ENCODE peak calls at places on chromosomes 4 and X, in eight cellular contexts. M is AG04450, X is ovary, J is pancreas, F is gastrocnemius medialis, W is esophagus squamous epithelium, C is K562, P is fibroblast of lung. G is an unnamed sample.

GRCh38 chr4:89992744-89993143 is 98.1 kb downstream of the MMRN1 start:
- DNase-seq in M (no peak), X (no peak), J (no peak), F (no peak), W (no peak), C (no peak), P (no peak), G (no peak)

GRCh38 chr4:38902695-38903094 is 35.1 kb downstream of the FAM114A1 start:
- DNase-seq in M (no peak), X (no peak), J (no peak), F (no peak), W (no peak), C (peak), P (no peak), G (no peak)

GRCh38 chr4:13665711-13666660 is 38.5 kb upstream of the BOD1L1 start:
- DNase-seq in M (no peak), X (no peak), J (no peak), F (no peak), W (no peak), C (no peak), P (peak), G (no peak)

GRCh38 chr4:1727117-1728031 is 6.1 kb downstream of the TACC3 start:
- DNase-seq in M (no peak), X (peak), J (peak), F (peak), W (no peak), C (no peak), P (peak), G (no peak)

GRCh38 chrX:10904220-10904619 is 206.9 kb upstream of the HCCS start:
- DNase-seq in M (no peak), X (no peak), J (no peak), F (no peak), W (no peak), C (no peak), P (peak), G (no peak)

GRCh38 chrX:68681443-68681941 is 34.0 kb downstream of the STARD8 start:
- DNase-seq in M (no peak), X (no peak), J (no peak), F (no peak), W (no peak), C (no peak), P (peak), G (no peak)

GRCh38 chr4:66307641-66308438 is 637.6 kb upstream of the EPHA5 start:
- DNase-seq in M (no peak), X (no peak), J (no peak), F (no peak), W (no peak), C (no peak), P (no peak), G (no peak)

GRCh38 chr4:17132226-17132625 is 233.8 kb upstream of the LDB2 start:
- DNase-seq in M (no peak), X (no peak), J (no peak), F (no peak), W (no peak), C (no peak), P (no peak), G (no peak)

DNA sequence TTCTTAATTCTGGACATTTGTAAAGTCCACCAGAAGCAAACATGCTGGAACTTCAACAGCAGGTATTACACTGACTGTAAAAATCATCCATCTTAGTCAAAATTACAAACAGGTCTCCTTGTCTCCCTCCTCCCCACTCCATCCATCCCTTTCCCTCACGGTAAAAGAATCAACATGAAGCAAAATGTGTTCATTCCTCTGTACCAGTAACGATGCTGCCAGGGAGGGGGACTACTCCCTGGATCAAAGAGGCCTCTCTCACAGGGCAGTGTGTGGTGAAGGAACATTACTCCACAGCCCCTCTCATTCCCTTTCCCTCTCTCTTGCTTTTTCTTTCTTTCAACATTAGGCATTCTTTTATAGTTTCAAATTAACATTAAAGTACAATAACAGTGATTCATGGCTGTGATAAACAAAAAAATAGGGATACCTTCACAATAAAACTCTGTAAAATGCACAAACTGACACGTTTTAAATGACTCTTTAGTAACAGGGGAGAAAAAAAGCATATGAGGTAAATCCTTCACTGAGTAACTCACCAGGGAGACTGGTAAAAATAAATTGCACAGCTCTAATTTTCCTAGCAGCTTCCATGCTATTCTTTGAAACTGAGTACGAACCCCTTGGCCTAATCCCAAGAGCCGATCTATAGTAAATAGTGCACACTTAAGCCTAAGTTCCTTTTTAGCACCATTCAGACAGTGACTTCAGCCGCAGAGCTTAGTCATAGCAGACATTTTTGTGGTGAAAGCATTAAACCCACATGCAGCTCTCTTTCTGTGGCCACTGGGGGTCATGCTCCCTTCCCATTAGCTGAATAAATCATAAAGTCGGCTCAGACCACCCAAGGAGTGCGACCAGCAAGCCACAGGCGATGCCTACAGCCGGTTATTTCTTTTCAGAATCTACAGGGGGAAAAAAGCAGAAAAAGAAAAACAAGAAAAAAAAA is 215.6 kb upstream of the GYPA start:
- DNase-seq in M (peak), X (no peak), J (peak), F (no peak), W (no peak), C (peak), P (peak), G (no peak)
- H3K4me3 ChIP-seq in M (no peak), X (no peak), J (no peak), F (no peak), W (no peak), C (no peak), P (no peak), G (no peak)

GRCh38 chr4:119542575-119542974 is 86.0 kb downstream of the PDE5A start:
- DNase-seq in M (no peak), X (no peak), J (no peak), F (no peak), W (no peak), C (no peak), P (no peak), G (no peak)

GRCh38 chr4:119532319-119532718 is 96.3 kb downstream of the PDE5A start:
- DNase-seq in M (no peak), X (no peak), J (no peak), F (no peak), W (no peak), C (no peak), P (no peak), G (no peak)

GRCh38 chr4:119540249-119540648 is 88.4 kb downstream of the PDE5A start:
- DNase-seq in M (no peak), X (no peak), J (no peak), F (no peak), W (no peak), C (no peak), P (peak), G (no peak)

GRCh38 chr4:119536572-119537528 is 91.8 kb downstream of the PDE5A start:
- DNase-seq in M (no peak), X (no peak), J (no peak), F (no peak), W (no peak), C (no peak), P (peak), G (no peak)

GRCh38 chr4:119537586-119537985 is 91.0 kb downstream of the PDE5A start:
- DNase-seq in M (no peak), X (no peak), J (no peak), F (no peak), W (no peak), C (no peak), P (no peak), G (no peak)
- H3K27ac ChIP-seq in M (no peak), X (no peak), J (no peak), F (no peak), W (no peak), C (no peak), P (no peak), G (no peak)

DNA sequence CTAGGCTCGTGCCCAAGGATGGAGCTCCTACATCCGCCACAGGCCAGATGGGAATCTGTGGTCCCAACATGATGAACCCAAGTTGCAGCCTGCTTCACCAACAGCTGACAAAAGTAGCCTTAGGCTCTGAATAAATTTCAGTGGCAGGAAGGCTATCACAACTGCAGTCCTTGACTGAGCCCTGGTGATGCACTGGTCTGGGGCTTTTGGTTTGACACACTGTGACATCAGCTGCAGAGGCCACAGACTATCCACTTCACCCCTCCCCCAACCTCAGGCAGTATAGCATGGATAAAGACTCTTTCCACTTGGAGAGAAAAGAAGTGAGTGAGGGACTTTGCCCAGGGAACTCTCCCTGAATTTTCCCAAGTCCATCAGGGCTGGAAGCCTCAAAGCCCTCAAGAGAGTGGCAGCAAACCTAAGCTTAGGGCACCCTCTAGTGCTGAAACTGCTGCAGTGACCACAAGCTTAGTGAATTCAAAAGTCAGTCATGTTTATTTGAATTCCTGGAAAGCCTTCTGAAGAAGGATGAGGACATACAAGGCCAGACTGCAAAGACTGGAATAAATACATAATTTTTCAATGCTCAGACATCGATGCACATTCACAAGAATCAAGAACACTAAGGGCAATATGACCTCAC is 135.0 kb upstream of the TENT5D start:
- DNase-seq in M (no peak), X (no peak), J (no peak), F (no peak), W (no peak), C (peak), P (no peak), G (no peak)
- TF ChIP-seq CTCF in M (no peak), X (no peak), J (peak), F (no peak), W (no peak), C (peak), P (no peak), G (no peak)

DNA sequence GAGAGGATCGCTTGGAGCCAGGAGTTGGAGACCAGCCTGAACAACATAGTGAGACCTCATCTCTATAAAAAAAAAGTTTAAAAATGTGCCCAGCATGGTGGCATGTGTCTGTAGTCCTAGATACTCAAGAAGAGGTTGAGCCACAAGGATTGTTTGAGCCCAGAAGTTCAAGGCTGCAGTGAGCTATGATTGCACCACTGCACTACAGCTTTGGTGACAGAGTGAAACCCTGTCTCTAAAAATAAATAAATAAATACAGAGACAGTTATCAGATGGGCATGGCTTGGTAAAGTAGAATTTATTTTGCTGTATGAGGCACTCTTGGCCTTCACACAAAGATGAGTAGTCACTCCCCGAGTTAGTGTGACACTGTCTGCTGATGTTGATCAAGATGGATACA is 54.1 kb upstream of the SPRY1 start:
- DNase-seq in M (no peak), X (no peak), J (no peak), F (no peak), W (no peak), C (no peak), P (no peak), G (no peak)
- H3K4me3 ChIP-seq in M (no peak), X (no peak), J (no peak), F (no peak), W (no peak), C (no peak), P (no peak), G (no peak)

DNA sequence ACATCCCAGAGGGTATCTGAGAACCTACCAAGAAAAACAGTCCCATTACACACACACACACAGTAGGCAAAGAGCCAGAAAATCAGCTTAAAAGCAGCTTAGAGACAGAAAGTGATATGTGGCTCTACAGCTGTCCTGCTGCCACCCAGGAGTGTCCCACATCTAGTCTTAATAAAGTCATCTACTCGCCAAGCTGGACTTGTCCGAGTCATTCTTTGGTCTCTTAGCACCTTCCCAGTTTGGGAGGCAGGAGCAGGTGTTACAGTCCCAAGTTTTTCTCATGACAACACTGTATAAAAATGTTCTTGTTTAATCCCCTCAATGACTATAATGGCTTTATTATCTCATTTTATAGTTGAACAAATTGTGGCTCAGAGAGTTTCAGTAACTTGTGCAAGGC is 252.5 kb upstream of the CASK start:
- DNase-seq in M (no peak), X (no peak), J (no peak), F (no peak), W (no peak), C (no peak), P (no peak), G (no peak)
- H3K27ac ChIP-seq in M (no peak), X (no peak), J (no peak), F (no peak), W (no peak), C (no peak), P (no peak), G (no peak)

GRCh38 chrX:37904833-37905232 is 57.5 kb upstream of the DYNLT3 start:
- DNase-seq in M (no peak), X (no peak), J (peak), F (no peak), W (no peak), C (no peak), P (no peak), G (no peak)

GRCh38 chrX:37906357-37906756 is 59.0 kb upstream of the DYNLT3 start:
- DNase-seq in M (no peak), X (no peak), J (no peak), F (no peak), W (no peak), C (no peak), P (no peak), G (no peak)

GRCh38 chrX:37910186-37910585 is 62.8 kb upstream of the DYNLT3 start:
- DNase-seq in M (no peak), X (no peak), J (no peak), F (no peak), W (no peak), C (no peak), P (no peak), G (no peak)

DNA sequence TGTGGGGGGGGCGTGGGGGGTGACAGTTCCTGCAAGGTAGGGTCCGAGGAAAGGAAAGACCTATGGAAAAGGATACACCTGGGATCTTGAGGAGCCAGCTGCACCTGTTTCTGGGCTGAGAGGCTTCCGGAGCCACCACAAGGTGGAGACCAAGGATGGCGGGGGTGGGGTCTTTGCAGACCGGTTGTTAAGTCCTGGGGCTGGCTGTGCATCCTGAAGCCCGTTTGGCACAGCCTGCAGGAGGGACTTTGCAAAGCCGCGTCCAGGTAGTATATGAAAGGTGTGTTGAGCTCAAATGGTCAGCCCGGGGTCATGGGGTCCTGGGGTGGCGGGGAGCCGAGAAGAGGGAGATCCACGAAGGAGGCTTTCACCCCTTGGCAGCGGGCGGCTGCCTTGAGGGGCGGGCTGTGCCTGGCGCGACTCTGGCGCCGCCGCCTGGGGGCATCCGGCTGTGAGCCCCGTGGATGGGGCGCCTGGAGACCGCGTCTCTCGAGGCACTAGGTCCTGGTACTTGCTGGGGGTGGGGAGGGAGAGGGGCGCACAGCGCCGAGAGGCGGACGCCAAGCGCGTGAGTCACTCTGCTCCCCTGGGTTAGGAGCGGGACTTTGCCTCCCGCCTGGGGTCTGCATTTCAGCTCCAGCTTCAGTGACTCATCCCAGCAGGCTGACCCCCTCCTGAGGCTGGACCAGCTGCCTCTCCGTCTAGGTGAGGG is 58.2 kb upstream of the DYNLT3 start:
- DNase-seq in M (no peak), X (peak), J (peak), F (no peak), W (no peak), C (peak), P (peak), G (no peak)
- TF ChIP-seq CTCF in M (peak), X (no peak), J (no peak), F (no peak), W (no peak), C (no peak), P (peak), G (no peak)

GRCh38 chrX:13029341-13029740 is 15.1 kb downstream of the FAM9C start:
- DNase-seq in M (no peak), X (peak), J (peak), F (peak), W (no peak), C (peak), P (peak), G (no peak)
- H3K4me3 ChIP-seq in M (no peak), X (no peak), J (no peak), F (no peak), W (no peak), C (no peak), P (no peak), G (peak)

DNA sequence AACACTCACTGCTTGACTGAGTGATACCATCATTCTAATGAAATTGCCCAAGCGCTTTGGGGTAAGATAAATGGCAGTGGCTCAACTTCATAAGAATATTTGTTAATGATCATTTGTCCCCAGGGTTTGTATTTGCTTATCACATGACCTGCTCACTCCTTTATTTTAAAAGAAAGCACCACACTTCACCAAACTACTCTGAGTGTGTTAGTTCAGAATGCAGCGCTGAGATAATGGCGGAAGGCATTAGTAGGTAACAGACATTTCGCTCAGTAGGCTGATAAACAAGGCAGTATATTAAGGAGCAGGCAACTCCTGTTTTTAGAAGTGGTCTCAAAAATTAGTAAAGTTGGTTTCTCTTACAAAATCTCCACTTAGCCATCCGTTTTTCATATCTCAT is 1.6 kb downstream of the SNX25 start:
- DNase-seq in M (no peak), X (no peak), J (no peak), F (no peak), W (no peak), C (peak), P (no peak), G (no peak)
- H3K27ac ChIP-seq in M (no peak), X (no peak), J (peak), F (peak), W (peak), C (no peak), P (peak), G (no peak)

G was measured in CD8-positive, alpha-beta T cell.